ENCODE peak calls at places on chromosomes 12 and 14, in eight cellular contexts. G is HAP-1; M is left ventricle myocardium inferior; L is NB4; S is MCF 10A; E is fibroblast of pulmonary artery; I is NCI-H2171 treated with DMSO at 0.1 percent for 48 hours; Y is stimulated activated CD4-positive, alpha-beta T cell treated with anti-CD3 and anti-CD28 coated beads, Interleukin-1b, Interleukin-23, amount 100 ng/mL, for 24 hours. X is an unnamed sample.

GRCh38 chr12:111248981-111249380 is 119.9 kb downstream of the PHETA1 start:
- DNase-seq in G (no peak), M (no peak), L (no peak), S (peak; percentile 74), E (peak; percentile 16), I (peak; percentile 77), Y (no peak), X (peak; percentile 43)

GRCh38 chr14:53249059-53249458 is 95.9 kb upstream of the DDHD1 start:
- DNase-seq in G (no peak), M (no peak), L (no peak), S (no peak), E (no peak), I (no peak), Y (no peak), X (peak; percentile 45)

GRCh38 chr14:54147758-54148157 is 191.1 kb upstream of the BMP4 start:
- DNase-seq in G (no peak), M (no peak), L (no peak), S (no peak), E (no peak), I (no peak), Y (no peak), X (no peak)

GRCh38 chr14:33229269-33229924 is 290.7 kb downstream of the NPAS3 start:
- DNase-seq in G (no peak), M (no peak), L (no peak), S (peak; percentile 1), E (peak; percentile 36), I (peak; percentile 88), Y (no peak), X (peak; percentile 2)

GRCh38 chr14:104925941-104926609 is 1.4 kb downstream of the PLD4 start:
- DNase-seq in G (no peak), M (no peak), L (no peak), S (no peak), E (no peak), I (no peak), Y (no peak), X (no peak)

GRCh38 chr12:6465467-6466183 is 4.9 kb downstream of the VAMP1 start:
- DNase-seq in G (peak; percentile 65), M (no peak), L (peak; percentile 72), S (peak; percentile 75), E (peak; percentile 86), I (peak; percentile 88), Y (no peak), X (peak; percentile 81)

GRCh38 chr14:64410084-64410774 is 22.1 kb downstream of the MTHFD1 start:
- DNase-seq in G (peak; percentile 79), M (no peak), L (peak; percentile 37), S (peak; percentile 71), E (peak; percentile 65), I (no peak), Y (no peak), X (peak; percentile 53)

GRCh38 chr12:58425481-58426392 is 484.4 kb downstream of the ATP23 start:
- DNase-seq in G (peak; percentile 79), M (no peak), L (no peak), S (peak; percentile 85), E (peak; percentile 87), I (peak; percentile 44), Y (no peak), X (peak; percentile 95)

GRCh38 chr12:132937476-132937875 is 18.6 kb downstream of the ZNF605 start:
- DNase-seq in G (no peak), M (no peak), L (no peak), S (no peak), E (no peak), I (no peak), Y (no peak), X (no peak)

GRCh38 chr12:108582981-108583770 is 14.7 kb downstream of the TMEM119 start:
- DNase-seq in G (no peak), M (no peak), L (no peak), S (no peak), E (no peak), I (no peak), Y (no peak), X (no peak)

GRCh38 chr14:37340353-37340752 is 142.6 kb downstream of the MIPOL1 start:
- DNase-seq in G (no peak), M (no peak), L (no peak), S (no peak), E (no peak), I (no peak), Y (no peak), X (no peak)

GRCh38 chr14:28656704-28657255 is 109.8 kb upstream of the FOXG1 start:
- DNase-seq in G (no peak), M (no peak), L (no peak), S (peak; percentile 23), E (no peak), I (peak; percentile 57), Y (no peak), X (no peak)

GRCh38 chr12:12018454-12018853 is 52.3 kb upstream of the BCL2L14 start:
- DNase-seq in G (no peak), M (no peak), L (no peak), S (peak; percentile 94), E (peak; percentile 63), I (no peak), Y (no peak), X (peak; percentile 21)

GRCh38 chr14:104924421-104925213 is at the start of gene PLD4:
- DNase-seq in G (no peak), M (no peak), L (peak; percentile 81), S (no peak), E (no peak), I (no peak), Y (no peak), X (no peak)

GRCh38 chr14:103629503-103630121 is 601 bp downstream of the KLC1 start:
- DNase-seq in G (peak; percentile 67), M (peak; percentile 70), L (peak; percentile 51), S (peak; percentile 36), E (no peak), I (peak; percentile 51), Y (no peak), X (peak; percentile 70)

GRCh38 chr12:12718853-12719252 is 1.7 kb downstream of the CDKN1B start:
- DNase-seq in G (peak; percentile 42), M (no peak), L (peak; percentile 54), S (peak; percentile 48), E (no peak), I (no peak), Y (no peak), X (peak; percentile 60)

GRCh38 chr14:24513009-24513408 is 4.9 kb upstream of the CMA1 start:
- DNase-seq in G (no peak), M (no peak), L (peak; percentile 4), S (no peak), E (peak; percentile 8), I (no peak), Y (no peak), X (peak; percentile 8)

GRCh38 chr12:123010681-123011080 is 30.2 kb downstream of the ARL6IP4 start:
- DNase-seq in G (no peak), M (no peak), L (no peak), S (no peak), E (no peak), I (no peak), Y (no peak), X (no peak)

GRCh38 chr14:32565256-32565655 is 236.2 kb downstream of the AKAP6 start:
- DNase-seq in G (no peak), M (no peak), L (no peak), S (no peak), E (no peak), I (no peak), Y (no peak), X (no peak)

GRCh38 chr12:30908389-30909087 is 18.0 kb upstream of the TSPAN11 start:
- DNase-seq in G (no peak), M (no peak), L (no peak), S (peak; percentile 51), E (peak; percentile 52), I (peak; percentile 90), Y (no peak), X (peak; percentile 86)

GRCh38 chr14:72649603-72650227 is 244.2 kb downstream of the DPF3 start:
- DNase-seq in G (no peak), M (no peak), L (no peak), S (no peak), E (no peak), I (no peak), Y (no peak), X (no peak)

GRCh38 chr14:64501326-64502171 is 2.1 kb downstream of the ZBTB25 start:
- DNase-seq in G (peak; percentile 55), M (peak; percentile 66), L (peak; percentile 40), S (peak; percentile 82), E (peak; percentile 86), I (no peak), Y (no peak), X (peak; percentile 79)

GRCh38 chr14:60206249-60206670 is 41.1 kb upstream of the DHRS7 start:
- DNase-seq in G (no peak), M (no peak), L (no peak), S (no peak), E (no peak), I (no peak), Y (no peak), X (no peak)

GRCh38 chr14:70415788-70416187 is 1.1 kb downstream of the SYNJ2BP start:
- DNase-seq in G (no peak), M (no peak), L (no peak), S (no peak), E (no peak), I (no peak), Y (no peak), X (no peak)

GRCh38 chr12:4011597-4011996 is 138.4 kb upstream of the PARP11 start:
- DNase-seq in G (no peak), M (no peak), L (no peak), S (peak; percentile 83), E (no peak), I (no peak), Y (no peak), X (no peak)

GRCh38 chr12:19692566-19692965 is 253.3 kb downstream of the AEBP2 start:
- DNase-seq in G (no peak), M (no peak), L (no peak), S (no peak), E (no peak), I (no peak), Y (no peak), X (no peak)

GRCh38 chr12:132850291-132850690 is 21.6 kb upstream of the GOLGA3 start:
- DNase-seq in G (no peak), M (no peak), L (no peak), S (no peak), E (no peak), I (no peak), Y (no peak), X (no peak)

GRCh38 chr12:9794484-9795063 is 32.7 kb upstream of the KLRF1 start:
- DNase-seq in G (no peak), M (no peak), L (no peak), S (no peak), E (no peak), I (no peak), Y (no peak), X (no peak)

GRCh38 chr14:96151242-96151641 is 53.4 kb upstream of the BDKRB2 start:
- DNase-seq in G (no peak), M (no peak), L (no peak), S (no peak), E (no peak), I (no peak), Y (no peak), X (no peak)

GRCh38 chr12:104011265-104011664 is 38.7 kb downstream of the GLT8D2 start:
- DNase-seq in G (no peak), M (no peak), L (no peak), S (peak; percentile 95), E (peak; percentile 93), I (no peak), Y (no peak), X (peak; percentile 90)

GRCh38 chr12:52871291-52871961 is 22.6 kb upstream of the KRT78 start:
- DNase-seq in G (no peak), M (no peak), L (no peak), S (peak; percentile 98), E (peak; percentile 66), I (peak; percentile 64), Y (no peak), X (peak; percentile 93)

GRCh38 chr14:62592877-62593276 is 452.4 kb downstream of the KCNH5 start:
- DNase-seq in G (no peak), M (no peak), L (no peak), S (peak; percentile 36), E (peak; percentile 22), I (peak; percentile 63), Y (no peak), X (no peak)